ENCODE peak calls at places on chromosomes 7 and 10, in nine cellular contexts. J is K562; I is activated naive CD8-positive, alpha-beta T cell treated with anti-CD3 and anti-CD28 coated beads, Interleukin-2, amount 50 U/mL, for 24 hours; P is activated T-cell treated with anti-CD3 and anti-CD28 coated beads, Interleukin-2, amount 50 U/mL, for 72 hours; C is activated CD8-positive, alpha-beta T cell treated with anti-CD3 and anti-CD28 coated beads for 36 hours; U is CD8-positive, alpha-beta T cell; T is T-cell; Y is lower lobe of right lung; X is gastrocnemius medialis. M is an unnamed sample.
A peak's percentile ranks its signal among the peaks of the same experiment; 100 is the strongest.

GRCh38 chr7:3592438-3593134 is 291.5 kb downstream of the SDK1 start:
- ATAC-seq in Y (no peak), C (no peak), T (no peak), X (no peak), J (no peak), U (no peak), I (no peak), P (no peak), M (no peak)

GRCh38 chr7:133452611-133453010 is 199.7 kb downstream of the EXOC4 start:
- ATAC-seq in P (no peak), T (no peak), I (no peak), C (no peak), U (no peak), J (no peak), Y (no peak), X (no peak), M (no peak)

GRCh38 chr10:59820471-59820870 is 67.2 kb upstream of the MRLN start:
- ATAC-seq in C (no peak), I (no peak), Y (no peak), X (no peak), P (no peak), T (no peak), U (no peak), J (no peak), M (no peak)

GRCh38 chr10:19120381-19120908 is 71.8 kb downstream of the MALRD1 start:
- ATAC-seq in T (no peak), U (no peak), I (no peak), X (no peak), Y (no peak), C (no peak), P (no peak), J (no peak), M (no peak)

GRCh38 chr10:71234970-71235681 is 22.8 kb downstream of the UNC5B start:
- ATAC-seq in Y (peak; percentile 74), T (no peak), J (peak; percentile 89), C (no peak), U (no peak), X (no peak), I (no peak), P (no peak), M (no peak)

GRCh38 chr7:21077602-21078001 is 290.9 kb upstream of the SP8 start:
- ATAC-seq in Y (no peak), T (no peak), P (no peak), I (no peak), U (no peak), J (no peak), X (no peak), C (no peak), M (no peak)

GRCh38 chr7:134473861-134474291 is 15.0 kb upstream of the AKR1B1 start:
- ATAC-seq in T (no peak), Y (no peak), X (peak; percentile 38), P (no peak), J (no peak), I (no peak), U (no peak), C (no peak), M (no peak)

GRCh38 chr7:46738713-46739220 is 817.7 kb upstream of the IGFBP3 start:
- ATAC-seq in U (no peak), I (no peak), C (no peak), J (no peak), X (no peak), P (no peak), T (no peak), Y (no peak), M (no peak)

GRCh38 chr10:78433722-78434535 is 400.3 kb downstream of the RPS24 start:
- ATAC-seq in Y (no peak), I (no peak), U (no peak), J (no peak), X (no peak), C (no peak), T (no peak), P (no peak), M (no peak)

GRCh38 chr7:80334185-80334584 is 177.7 kb downstream of the GNAT3 start:
- ATAC-seq in P (no peak), J (no peak), X (no peak), C (no peak), Y (no peak), I (no peak), T (no peak), U (no peak), M (no peak)

GRCh38 chr10:91788527-91788926 is 9.7 kb upstream of the TNKS2 start:
- ATAC-seq in I (no peak), T (no peak), P (no peak), Y (no peak), U (no peak), J (peak; percentile 47), C (no peak), X (no peak), M (no peak)

GRCh38 chr7:130153251-130153908 is 51.8 kb downstream of the TMEM209 start:
- ATAC-seq in U (no peak), T (no peak), Y (no peak), I (no peak), X (no peak), J (peak; percentile 10), C (no peak), P (no peak), M (no peak)

GRCh38 chr7:85090138-85090537 is 96.7 kb downstream of the SEMA3D start:
- ATAC-seq in T (no peak), C (no peak), I (no peak), X (no peak), P (no peak), U (no peak), J (no peak), Y (no peak), M (no peak)

GRCh38 chr10:13822475-13822874 is 235.7 kb downstream of the PRPF18 start:
- ATAC-seq in J (no peak), P (no peak), X (no peak), C (no peak), Y (no peak), T (no peak), I (no peak), U (no peak), M (no peak)

GRCh38 chr10:56585447-56586171 is 224.6 kb upstream of the ZWINT start:
- ATAC-seq in P (no peak), J (no peak), C (no peak), X (no peak), I (no peak), U (no peak), T (no peak), Y (no peak), M (no peak)

GRCh38 chr7:130971297-130971696 is 237.3 kb upstream of the KLF14 start:
- ATAC-seq in I (peak; percentile 76), C (peak; percentile 66), Y (peak; percentile 40), P (peak; percentile 86), J (peak; percentile 59), T (peak; percentile 20), X (no peak), U (peak; percentile 32), M (peak; percentile 57)

GRCh38 chr10:86337121-86337601 is 29.4 kb downstream of the GRID1 start:
- ATAC-seq in X (no peak), T (no peak), Y (no peak), U (no peak), C (no peak), J (peak; percentile 21), P (no peak), I (no peak), M (no peak)

GRCh38 chr10:28797904-28798371 is 120.6 kb downstream of the BAMBI start:
- ATAC-seq in P (no peak), T (no peak), J (peak; percentile 52), Y (no peak), X (no peak), C (no peak), U (no peak), I (no peak), M (no peak)

GRCh38 chr10:70984986-70985719 is 96.8 kb upstream of the PCBD1 start:
- ATAC-seq in P (no peak), I (no peak), U (no peak), C (no peak), J (no peak), T (no peak), Y (no peak), X (no peak), M (no peak)

GRCh38 chr7:159114981-159115380 is 29.7 kb downstream of the VIPR2 start:
- ATAC-seq in Y (no peak), P (no peak), C (no peak), I (no peak), T (no peak), X (no peak), U (no peak), J (no peak), M (no peak)

GRCh38 chr7:42104231-42104630 is 132.8 kb downstream of the GLI3 start:
- ATAC-seq in Y (peak; percentile 64), C (no peak), P (no peak), J (no peak), T (no peak), X (peak; percentile 52), U (no peak), I (no peak), M (no peak)

GRCh38 chr10:9096288-9096687 is 1041.8 kb downstream of the GATA3 start:
- ATAC-seq in P (peak; percentile 50), Y (no peak), T (peak; percentile 81), C (peak; percentile 28), J (no peak), X (no peak), I (no peak), U (peak; percentile 80), M (no peak)

GRCh38 chr7:74302745-74303221 is 13.6 kb downstream of the CLIP2 start:
- ATAC-seq in Y (no peak), X (no peak), P (no peak), U (no peak), C (no peak), J (no peak), T (no peak), I (no peak), M (no peak)

GRCh38 chr10:78925800-78926319 is 142.9 kb upstream of the ZMIZ1 start:
- ATAC-seq in U (no peak), C (no peak), J (peak; percentile 86), X (no peak), P (no peak), T (no peak), Y (peak; percentile 39), I (no peak), M (no peak)

GRCh38 chr10:89062861-89063260 is 72.3 kb downstream of the FAS start:
- ATAC-seq in Y (no peak), C (no peak), X (no peak), I (no peak), P (no peak), U (no peak), J (no peak), T (no peak), M (no peak)

GRCh38 chr10:102473445-102474331 is 22.3 kb upstream of the C10orf95 start:
- ATAC-seq in P (peak; percentile 68), X (no peak), I (peak; percentile 48), Y (no peak), U (peak; percentile 78), C (peak; percentile 84), T (peak; percentile 82), J (no peak), M (peak; percentile 63)

GRCh38 chr10:28263136-28263857 is 39.6 kb downstream of the MPP7 start:
- ATAC-seq in I (no peak), J (no peak), U (no peak), P (no peak), X (no peak), C (no peak), T (no peak), Y (peak; percentile 86), M (no peak)

GRCh38 chr7:137276194-137276593 is 67.3 kb downstream of the PTN start:
- ATAC-seq in T (no peak), X (no peak), P (no peak), U (no peak), J (no peak), I (no peak), C (no peak), Y (no peak), M (no peak)

GRCh38 chr7:131090188-131090587 is 237.5 kb upstream of the MKLN1 start:
- ATAC-seq in T (no peak), I (no peak), U (no peak), P (no peak), X (no peak), Y (no peak), C (no peak), J (no peak), M (peak; percentile 55)

GRCh38 chr7:30900803-30901362 is 10.8 kb upstream of the AQP1 start:
- ATAC-seq in I (no peak), X (no peak), P (no peak), U (no peak), C (no peak), J (no peak), T (no peak), Y (no peak), M (no peak)

GRCh38 chr7:93773446-93773845 is 117.1 kb downstream of the TFPI2 start:
- ATAC-seq in Y (no peak), C (no peak), X (no peak), J (no peak), I (no peak), T (no peak), U (no peak), P (no peak), M (no peak)

M was measured in activated CD4-positive, CD25-positive, alpha-beta regulatory T cell treated with anti-CD3 and anti-CD28 coated beads, Interleukin-2, amount 50 U/mL, for 24 hours.